ENCODE peak calls at places on chromosomes 16 and 17, in six cellular contexts. Z is activated naive CD4-positive, alpha-beta T cell; K is left cardiac atrium; T is left lung; U is A549; L is activated T-cell treated with anti-CD3 and anti-CD28 coated beads for 1 hour. B is an unnamed sample.

GRCh38 chr17:45138911-45139532 is 3.5 kb downstream of the ACBD4 start:
- DNase-seq in U (no peak), L (no peak), T (no peak), Z (no peak), K (no peak), B (no peak)

GRCh38 chr17:27546624-27547300 is 84.2 kb upstream of the LGALS9 start:
- DNase-seq in Z (no peak), U (no peak), T (no peak), K (no peak), L (no peak), B (no peak)

GRCh38 chr16:50011707-50012106 is 13.3 kb upstream of the CNEP1R1 start:
- DNase-seq in U (no peak), Z (no peak), T (peak; percentile 33), K (no peak), L (no peak), B (no peak)

GRCh38 chr16:87165151-87165550 is 152.0 kb downstream of the C16orf95 start:
- DNase-seq in U (no peak), L (no peak), Z (no peak), T (no peak), K (no peak), B (no peak)

GRCh38 chr16:70737377-70738082 is 51.7 kb upstream of the MTSS2 start:
- DNase-seq in L (peak; percentile 43), U (no peak), T (peak; percentile 68), K (peak; percentile 73), Z (no peak), B (no peak)

GRCh38 chr17:77475012-77475976 is 334.5 kb downstream of the SEC14L1 start:
- DNase-seq in U (no peak), L (peak; percentile 50), K (peak; percentile 16), T (no peak), Z (no peak), B (no peak)

GRCh38 chr17:80031691-80032480 is 3.8 kb downstream of the TBC1D16 start:
- DNase-seq in T (no peak), L (no peak), U (no peak), K (no peak), Z (no peak), B (no peak)

GRCh38 chr17:12814718-12815117 is 25.4 kb downstream of the ARHGAP44 start:
- DNase-seq in T (no peak), L (no peak), Z (no peak), K (no peak), U (no peak), B (no peak)

GRCh38 chr16:53517851-53518250 is 14.8 kb upstream of the AKTIP start:
- DNase-seq in Z (no peak), T (no peak), U (no peak), K (no peak), L (no peak), B (no peak)

GRCh38 chr16:66904428-66904845 is 14.2 kb downstream of the CDH16 start:
- DNase-seq in T (no peak), K (no peak), L (no peak), Z (no peak), U (no peak), B (no peak)

B was measured in iPS-NIHi11.